ENCODE peak calls at places on chromosome 1, in four cellular contexts. O, F, I and Y are unnamed samples.
A peak's percentile ranks its signal among the peaks of the same experiment; 100 is the strongest.

GRCh38 chr1:243725846-243726245 is 124.2 kb downstream of the AKT3 start:
- DNase-seq in F (no peak), O (no peak), I (no peak), Y (no peak)

GRCh38 chr1:103106426-103107321 is 1.6 kb downstream of the COL11A1 start:
- DNase-seq in O (no peak), I (no peak), F (no peak), Y (no peak)

GRCh38 chr1:246790364-246790763 is 66.2 kb downstream of the SCCPDH start:
- DNase-seq in I (no peak), F (no peak), O (no peak), Y (no peak)

GRCh38 chr1:167726038-167726437 is 4.3 kb downstream of the MPZL1 start:
- DNase-seq in I (no peak), O (no peak), F (no peak), Y (no peak)

GRCh38 chr1:171983584-171983983 is 142.3 kb downstream of the DNM3 start:
- DNase-seq in I (no peak), F (no peak), O (no peak), Y (no peak)

GRCh38 chr1:225770586-225771248 is 6.9 kb upstream of the SRP9 start:
- DNase-seq in O (no peak), I (no peak), F (no peak), Y (no peak)

GRCh38 chr1:17403081-17403480 is 31.1 kb downstream of the PADI6 start:
- DNase-seq in O (no peak), F (no peak), I (no peak), Y (no peak)

GRCh38 chr1:28934676-28935075 is 20.3 kb downstream of the EPB41 start:
- DNase-seq in I (no peak), O (no peak), F (no peak), Y (no peak)

GRCh38 chr1:201459052-201459451 is 9.9 kb downstream of the PHLDA3 start:
- DNase-seq in O (no peak), F (no peak), I (no peak), Y (no peak)

GRCh38 chr1:207862241-207862787 is 48.6 kb downstream of the CD34 start:
- DNase-seq in O (no peak), I (no peak), F (no peak), Y (no peak)

DNA sequence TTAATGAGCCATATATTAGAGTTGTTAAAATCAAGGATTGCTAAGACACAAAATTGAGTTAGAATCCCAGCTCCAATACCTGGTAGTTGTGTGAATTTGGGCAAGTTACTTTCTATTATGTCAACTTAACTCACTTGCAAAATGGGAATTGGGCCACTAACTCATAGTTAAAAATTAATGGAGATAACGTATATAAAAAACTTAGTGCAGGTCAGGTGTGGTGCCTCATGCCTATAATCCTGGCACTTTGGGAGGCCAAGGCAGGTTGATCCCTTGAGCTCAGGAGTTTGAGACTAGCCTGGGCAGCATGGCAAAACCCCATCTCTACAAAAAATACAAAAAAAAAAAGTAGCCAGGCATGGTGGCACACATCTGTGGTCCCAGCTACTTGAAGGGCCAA is 57.5 kb downstream of the SRSF11 start:
- DNase-seq in O (peak; percentile 25), I (no peak), F (no peak), Y (no peak)
- H3K27ac ChIP-seq in O (no peak overlapping the region), I (no peak overlapping the region), F (no peak overlapping the region), Y (no peak overlapping the region)

GRCh38 chr1:184624626-184625025 is 130.0 kb downstream of the EDEM3 start:
- DNase-seq in F (no peak), I (no peak), O (no peak), Y (no peak)

GRCh38 chr1:184624051-184624450 is 130.6 kb downstream of the EDEM3 start:
- DNase-seq in I (no peak), F (no peak), O (no peak), Y (no peak)

GRCh38 chr1:184629261-184629660 is 125.4 kb downstream of the EDEM3 start:
- DNase-seq in I (no peak), O (no peak), F (no peak), Y (no peak)

GRCh38 chr1:184627012-184627351 is 127.7 kb downstream of the EDEM3 start:
- DNase-seq in F (no peak), I (no peak), O (no peak), Y (no peak)

GRCh38 chr1:184626076-184627011 is 128.3 kb downstream of the EDEM3 start:
- DNase-seq in O (no peak), F (no peak), I (no peak), Y (no peak)
- H3K4me1 ChIP-seq in O (peaks cover 8% of the 10 kb centered on the region), F (no peaks in the 10 kb centered on the region), I (no peaks in the 10 kb centered on the region), Y (peaks cover 26% of the 10 kb centered on the region)

DNA sequence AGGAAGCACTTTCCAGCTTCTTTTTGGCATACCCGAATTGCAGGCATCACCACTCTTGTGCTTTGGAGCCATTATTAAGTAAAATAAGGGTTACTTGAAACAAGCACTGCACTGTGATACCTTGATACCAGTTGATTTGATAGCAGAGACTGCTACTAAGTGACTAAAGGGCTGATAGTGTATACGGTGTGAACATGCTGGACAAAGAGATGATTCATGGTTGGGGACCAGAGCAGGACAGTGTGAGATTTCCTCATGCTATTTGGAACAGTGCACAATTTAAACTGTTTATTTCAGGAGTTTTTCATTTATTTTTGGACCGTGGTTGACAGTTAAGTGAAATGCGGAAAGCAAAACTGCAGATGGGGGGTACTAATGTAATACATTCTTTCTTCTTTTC is 9.9 kb downstream of the RPS27 start:
- DNase-seq in I (no peak), F (no peak), O (no peak), Y (no peak)
- H3K27ac ChIP-seq in I (no peak overlapping the region), F (no peak overlapping the region), O (no peak overlapping the region), Y (no peak overlapping the region)

GRCh38 chr1:21687081-21687529 is 17.9 kb upstream of the RAP1GAP start:
- DNase-seq in F (no peak), I (no peak), O (no peak), Y (no peak)
- H3K4me1 ChIP-seq in F (no peaks in the 10 kb centered on the region), I (no peaks in the 10 kb centered on the region), O (no peaks in the 10 kb centered on the region), Y (no peaks in the 10 kb centered on the region)

GRCh38 chr1:81664341-81664740 is 136.4 kb upstream of the ADGRL2 start:
- DNase-seq in I (no peak), F (no peak), O (no peak), Y (no peak)
- H3K27ac ChIP-seq in I (no peak overlapping the region), F (no peak overlapping the region), O (no peak overlapping the region), Y (no peak overlapping the region)

GRCh38 chr1:67724928-67725560 is 40.0 kb downstream of the GADD45A start:
- DNase-seq in I (no peak), F (no peak), O (no peak), Y (no peak)
- H3K4me1 ChIP-seq in I (no peaks in the 10 kb centered on the region), F (no peaks in the 10 kb centered on the region), O (no peaks in the 10 kb centered on the region), Y (peaks cover 37% of the 10 kb centered on the region)